ENCODE peak calls at places on chromosome 10, in eight cellular contexts. G, K, S, E, B, Y, M and D are unnamed samples.

GRCh38 chr10:11875499-11876281 is 52.5 kb downstream of the PROSER2 start:
- DNase-seq in K (peak), Y (peak), B (peak), M (peak), S (peak), E (peak), G (peak), D (peak)

GRCh38 chr10:106815427-106816043 is 349.0 kb downstream of the SORCS1 start:
- DNase-seq in Y (no peak), S (no peak), G (no peak), K (no peak), B (no peak), E (no peak), M (no peak), D (no peak)

GRCh38 chr10:71006497-71006896 is 118.1 kb upstream of the PCBD1 start:
- DNase-seq in K (no peak), B (no peak), M (no peak), G (no peak), S (no peak), Y (no peak), E (no peak), D (no peak)

GRCh38 chr10:120727001-120727400 is 124.2 kb upstream of the WDR11 start:
- DNase-seq in E (no peak), S (no peak), K (no peak), Y (no peak), G (peak), B (no peak), M (no peak), D (no peak)

GRCh38 chr10:127117125-127117524 is 79.3 kb downstream of the INSYN2A start:
- DNase-seq in S (peak), K (no peak), B (peak), Y (no peak), G (peak), E (no peak), M (no peak), D (peak)

GRCh38 chr10:129694633-129695356 is 227.8 kb downstream of the MGMT start:
- DNase-seq in S (peak), E (peak), G (no peak), M (peak), K (peak), Y (no peak), B (no peak), D (peak)

GRCh38 chr10:77274046-77274795 is 363.4 kb downstream of the KCNMA1 start:
- DNase-seq in E (peak), S (peak), M (no peak), K (no peak), G (peak), B (no peak), Y (no peak), D (no peak)

GRCh38 chr10:58813573-58813972 is 300.9 kb downstream of the BICC1 start:
- DNase-seq in K (no peak), Y (no peak), S (peak), M (no peak), E (no peak), G (no peak), B (no peak), D (peak)

GRCh38 chr10:31582365-31583052 is 263.5 kb downstream of the ZEB1 start:
- DNase-seq in B (no peak), K (no peak), M (no peak), S (peak), Y (no peak), E (no peak), G (peak), D (no peak)

GRCh38 chr10:7488418-7488829 is 77.6 kb upstream of the SFMBT2 start:
- DNase-seq in M (no peak), E (peak), S (peak), Y (no peak), B (no peak), K (peak), G (no peak), D (peak)

GRCh38 chr10:106768204-106768603 is 396.3 kb downstream of the SORCS1 start:
- DNase-seq in E (no peak), M (no peak), K (no peak), Y (no peak), S (no peak), G (no peak), B (no peak), D (no peak)

GRCh38 chr10:13439313-13439712 is 89.5 kb downstream of the BEND7 start:
- DNase-seq in E (no peak), B (no peak), K (no peak), S (no peak), Y (no peak), M (no peak), G (peak), D (no peak)

GRCh38 chr10:129637841-129638240 is 170.8 kb downstream of the MGMT start:
- DNase-seq in G (no peak), B (no peak), S (no peak), E (no peak), K (no peak), Y (no peak), M (no peak), D (no peak)

GRCh38 chr10:119502618-119503155 is 39.8 kb downstream of the RGS10 start:
- DNase-seq in K (no peak), S (no peak), E (no peak), M (no peak), G (no peak), Y (no peak), B (no peak), D (no peak)

GRCh38 chr10:117429644-117430043 is 54.4 kb upstream of the PDZD8 start:
- DNase-seq in G (no peak), M (no peak), E (no peak), B (no peak), Y (no peak), K (no peak), S (no peak), D (no peak)

GRCh38 chr10:11724938-11725776 is 17.0 kb upstream of the ECHDC3 start:
- DNase-seq in E (no peak), S (peak), B (no peak), M (no peak), K (no peak), G (peak), Y (no peak), D (no peak)

GRCh38 chr10:8060010-8060703 is 5.7 kb downstream of the GATA3 start:
- DNase-seq in Y (no peak), K (no peak), B (no peak), M (no peak), G (peak), E (no peak), S (peak), D (no peak)

GRCh38 chr10:93412801-93413200 is 69.3 kb downstream of the MYOF start:
- DNase-seq in B (no peak), G (no peak), S (no peak), M (no peak), Y (no peak), E (no peak), K (peak), D (no peak)

GRCh38 chr10:13776861-13777301 is 190.1 kb downstream of the PRPF18 start:
- DNase-seq in K (no peak), G (peak), E (no peak), Y (no peak), S (no peak), M (no peak), B (no peak), D (no peak)

GRCh38 chr10:35007858-35008301 is 82.3 kb downstream of the CUL2 start:
- DNase-seq in K (no peak), G (peak), B (no peak), M (no peak), Y (no peak), S (no peak), E (no peak), D (no peak)

GRCh38 chr10:8325015-8325414 is 270.5 kb downstream of the GATA3 start:
- DNase-seq in G (no peak), M (no peak), Y (no peak), K (no peak), E (no peak), S (no peak), B (no peak), D (no peak)

GRCh38 chr10:84310470-84310869 is 17.9 kb upstream of the CCSER2 start:
- DNase-seq in Y (no peak), E (no peak), K (no peak), S (no peak), G (peak), B (no peak), M (no peak), D (no peak)

GRCh38 chr10:15068802-15069201 is 19.8 kb downstream of the ACBD7 start:
- DNase-seq in M (no peak), K (no peak), E (no peak), S (peak), Y (no peak), G (peak), B (no peak), D (no peak)

GRCh38 chr10:4850400-4850799 is 24.4 kb downstream of the AKR1E2 start:
- DNase-seq in K (no peak), B (no peak), G (peak), S (no peak), M (no peak), Y (no peak), E (no peak), D (no peak)

GRCh38 chr10:20466731-20467130 is 430.4 kb downstream of the NEBL start:
- DNase-seq in S (no peak), M (no peak), E (no peak), K (no peak), Y (no peak), G (peak), B (no peak), D (no peak)

GRCh38 chr10:46306550-46307184 is 19.9 kb downstream of the ANTXRL start:
- DNase-seq in E (no peak), Y (peak), G (no peak), S (no peak), B (no peak), K (no peak), M (no peak), D (no peak)

GRCh38 chr10:44183667-44184632 is 200.9 kb downstream of the CXCL12 start:
- DNase-seq in G (peak), B (no peak), S (no peak), M (no peak), E (no peak), Y (no peak), K (no peak), D (no peak)

GRCh38 chr10:78942006-78942405 is 126.8 kb upstream of the ZMIZ1 start:
- DNase-seq in M (no peak), E (no peak), B (no peak), K (no peak), G (no peak), Y (no peak), S (no peak), D (no peak)

GRCh38 chr10:60627778-60628773 is 150.2 kb upstream of the CDK1 start:
- DNase-seq in E (no peak), K (no peak), Y (no peak), G (no peak), B (no peak), S (peak), M (no peak), D (no peak)

GRCh38 chr10:62610649-62611229 is 193.8 kb upstream of the ADO start:
- DNase-seq in M (no peak), B (peak), S (peak), K (no peak), Y (peak), E (no peak), G (peak), D (peak)

GRCh38 chr10:43251664-43252165 is 15.2 kb downstream of the RASGEF1A start:
- DNase-seq in S (no peak), G (no peak), K (no peak), B (peak), M (no peak), E (no peak), Y (peak), D (no peak)

GRCh38 chr10:43123361-43124093 is 14.7 kb upstream of the CSGALNACT2 start:
- DNase-seq in S (no peak), K (no peak), E (no peak), G (no peak), M (no peak), B (no peak), Y (no peak), D (no peak)

GRCh38 chr10:61330669-61331068 is 122.5 kb downstream of the TMEM26 start:
- DNase-seq in G (no peak), E (no peak), S (no peak), B (no peak), M (no peak), Y (no peak), K (no peak), D (no peak)

GRCh38 chr10:88032566-88032965 is 169.1 kb downstream of the PTEN start:
- DNase-seq in Y (no peak), B (no peak), K (no peak), S (no peak), E (no peak), M (no peak), G (peak), D (no peak)

GRCh38 chr10:89003344-89003743 is 12.7 kb downstream of the FAS start:
- DNase-seq in G (no peak), S (no peak), E (no peak), B (no peak), K (no peak), M (no peak), Y (no peak), D (no peak)

GRCh38 chr10:24467605-24468004 is 256.1 kb downstream of the ARHGAP21 start:
- DNase-seq in G (peak), Y (no peak), B (no peak), S (no peak), E (no peak), K (no peak), M (no peak), D (no peak)

GRCh38 chr10:16583382-16583781 is 61.7 kb upstream of the C1QL3 start:
- DNase-seq in Y (no peak), E (no peak), K (no peak), B (no peak), M (no peak), G (no peak), S (no peak), D (no peak)

GRCh38 chr10:131084791-131085585 is 226.5 kb downstream of the TCERG1L start:
- DNase-seq in E (no peak), G (no peak), K (no peak), B (no peak), S (no peak), M (no peak), Y (no peak), D (no peak)

GRCh38 chr10:131082991-131083465 is 228.5 kb downstream of the TCERG1L start:
- DNase-seq in M (no peak), S (no peak), E (no peak), G (no peak), Y (no peak), K (no peak), B (peak), D (no peak)

GRCh38 chr10:131085586-131085860 is 226.0 kb downstream of the TCERG1L start:
- DNase-seq in B (no peak), K (no peak), E (no peak), S (no peak), Y (no peak), G (no peak), M (no peak), D (no peak)

GRCh38 chr10:131082201-131082850 is 229.2 kb downstream of the TCERG1L start:
- DNase-seq in G (no peak), S (no peak), Y (no peak), K (no peak), M (no peak), E (no peak), B (no peak), D (no peak)

GRCh38 chr10:131083915-131084790 is 227.4 kb downstream of the TCERG1L start:
- DNase-seq in M (no peak), S (no peak), K (no peak), G (no peak), Y (no peak), E (no peak), B (no peak), D (no peak)
- TF ChIP-seq CTCF in M (no peak), S (no peak), K (no peak), G (no peak), Y (no peak), E (no peak), B (no peak), D (no peak)

GRCh38 chr10:124151466-124152095 is 58.2 kb upstream of the CHST15 start:
- DNase-seq in G (no peak), M (no peak), S (no peak), Y (no peak), K (no peak), B (no peak), E (no peak), D (no peak)

GRCh38 chr10:124150807-124151417 is 57.5 kb upstream of the CHST15 start:
- DNase-seq in M (peak), B (no peak), E (no peak), Y (no peak), G (no peak), K (no peak), S (no peak), D (no peak)

GRCh38 chr10:124153601-124153930 is 60.2 kb upstream of the CHST15 start:
- DNase-seq in E (no peak), B (no peak), G (no peak), K (no peak), Y (no peak), M (no peak), S (no peak), D (no peak)

GRCh38 chr10:124152139-124152780 is 58.9 kb upstream of the CHST15 start:
- DNase-seq in S (peak), B (peak), M (peak), E (no peak), G (peak), Y (no peak), K (peak), D (peak)

GRCh38 chr10:124152781-124153600 is 59.6 kb upstream of the CHST15 start:
- DNase-seq in E (peak), S (peak), Y (peak), B (peak), M (peak), K (peak), G (peak), D (peak)
- H3K27ac ChIP-seq in E (peak), S (peak), Y (no peak), B (no peak), M (peak), K (peak), G (peak), D (peak)

DNA sequence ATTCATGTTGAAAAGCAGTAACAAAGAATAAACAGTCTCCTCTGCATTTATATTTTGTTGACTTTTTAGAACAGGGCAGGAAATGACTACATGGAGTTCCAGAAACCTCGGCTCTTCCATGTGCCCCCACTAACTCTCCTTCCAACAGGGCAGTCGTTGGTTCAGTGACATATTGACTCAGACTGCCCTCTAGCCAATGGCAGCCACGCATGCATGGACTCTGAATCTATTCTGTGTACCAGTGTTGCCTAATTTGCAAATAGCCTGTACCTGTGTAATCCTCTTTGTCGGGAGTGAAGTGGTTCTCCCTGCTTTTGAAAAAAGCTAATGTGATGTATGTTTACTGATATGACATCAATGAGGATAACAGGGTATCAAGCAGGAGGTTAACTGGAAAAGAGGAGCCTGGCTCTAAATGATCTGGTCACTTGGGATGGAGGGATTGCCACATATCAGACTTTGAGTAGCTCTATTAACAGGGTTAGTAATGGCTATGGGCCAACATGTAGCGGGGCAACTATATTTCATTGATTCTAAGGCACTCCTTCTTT is 19.9 kb upstream of the CPN1 start:
- DNase-seq in G (no peak), Y (no peak), B (no peak), M (no peak), K (no peak), S (peak), E (no peak), D (no peak)
- TF ChIP-seq CTCF in G (no peak), Y (no peak), B (no peak), M (no peak), K (no peak), S (no peak), E (no peak), D (no peak)

DNA sequence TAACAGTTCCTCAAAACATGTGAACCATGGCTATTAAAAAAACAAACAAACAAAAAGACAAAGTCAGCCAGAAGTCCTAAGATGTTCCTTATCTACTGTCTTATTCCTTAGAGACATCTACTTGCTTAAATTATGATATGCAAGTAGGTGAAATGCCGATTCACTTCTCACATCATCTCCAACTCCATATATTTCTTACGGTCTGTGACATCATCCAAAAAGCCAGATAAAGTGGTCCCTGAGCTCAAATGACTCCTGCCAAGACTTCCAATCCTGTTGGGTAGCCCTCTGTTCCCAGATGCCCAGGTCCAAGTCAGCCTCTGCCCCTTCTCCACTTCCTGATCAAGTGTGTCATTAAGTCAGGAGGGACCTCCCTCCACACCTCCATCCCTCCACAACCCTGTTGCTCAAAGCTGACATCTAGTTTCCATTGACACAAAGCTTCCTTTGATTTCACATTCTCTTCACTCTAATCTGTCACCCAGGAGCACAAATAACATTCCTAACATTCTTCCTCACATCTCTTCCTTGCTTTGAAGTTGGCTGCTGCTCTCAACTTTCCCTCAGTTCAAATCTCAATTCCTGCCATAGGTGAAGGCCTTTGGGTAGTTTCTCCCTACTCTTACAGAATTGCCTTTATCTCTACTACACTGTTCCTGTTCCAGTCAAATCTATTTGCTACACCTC is 56.1 kb upstream of the PDLIM1 start:
- DNase-seq in M (no peak), Y (no peak), K (no peak), S (no peak), G (no peak), B (no peak), E (no peak), D (no peak)
- H3K27ac ChIP-seq in M (peak), Y (no peak), K (no peak), S (no peak), G (no peak), B (no peak), E (no peak), D (no peak)

GRCh38 chr10:102675151-102675886 is 31.0 kb downstream of the TRIM8 start:
- DNase-seq in G (no peak), Y (no peak), E (no peak), S (no peak), M (no peak), K (no peak), B (peak), D (no peak)

GRCh38 chr10:102672822-102673200 is 28.5 kb downstream of the TRIM8 start:
- DNase-seq in S (no peak), M (no peak), K (no peak), B (peak), G (no peak), E (no peak), Y (no peak), D (no peak)

GRCh38 chr10:102674566-102674965 is 30.3 kb downstream of the TRIM8 start:
- DNase-seq in Y (no peak), B (no peak), G (no peak), S (no peak), M (no peak), K (no peak), E (no peak), D (no peak)

GRCh38 chr10:102673235-102673634 is 29.0 kb downstream of the TRIM8 start:
- DNase-seq in E (no peak), B (no peak), S (no peak), G (no peak), K (no peak), Y (no peak), M (no peak), D (no peak)

DNA sequence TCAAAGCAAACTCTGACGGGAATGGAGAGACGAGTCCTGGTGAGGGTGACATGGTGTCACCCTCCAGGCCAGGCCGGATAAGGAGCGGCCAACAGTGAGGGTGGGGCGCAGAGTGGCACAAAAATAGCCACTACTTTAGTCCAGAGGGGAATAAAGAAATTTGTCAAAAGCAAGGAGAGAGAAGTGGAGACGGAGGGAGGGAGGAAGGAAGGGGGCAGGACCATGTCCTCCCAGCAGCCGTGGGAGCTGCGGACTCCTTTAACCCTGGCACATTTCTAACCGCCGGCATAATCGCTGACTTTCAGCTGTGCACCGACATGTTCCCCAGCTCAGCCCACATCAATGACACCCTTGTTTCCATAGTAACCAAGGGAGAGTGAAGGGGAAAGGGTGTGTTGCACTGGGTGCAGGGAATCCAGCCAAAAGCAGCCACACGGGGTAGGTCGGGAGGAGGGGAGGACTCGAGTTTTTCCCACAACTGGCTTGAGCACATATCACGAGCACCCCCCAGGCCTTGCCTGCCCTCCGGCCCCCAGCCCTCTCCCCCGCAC is 29.8 kb downstream of the TRIM8 start:
- DNase-seq in G (peak), S (peak), K (peak), B (no peak), M (peak), E (peak), Y (peak), D (peak)
- TF ChIP-seq CTCF in G (no peak), S (no peak), K (no peak), B (no peak), M (no peak), E (no peak), Y (no peak), D (no peak)